ENCODE peak calls at places on chromosomes 2 and 18, in five cellular contexts. One of them, this sample, is unnamed.

GRCh38 chr2:6538607-6539006 is 327.1 kb downstream of the CMPK2 start:
- DNase-seq in MCF 10A: peak
- DNase-seq in kidney: no peak
- DNase-seq in fibroblast of villous mesenchyme: no peak
- DNase-seq in stimulated activated CD4-positive, alpha-beta T cell treated with anti-CD3 and anti-CD28 coated beads, Interleukin-15, amount 100 ng/mL, for 24 hours: no peak
- DNase-seq in this sample: no peak

GRCh38 chr2:119864318-119864717 is 104.6 kb downstream of the PTPN4 start:
- DNase-seq in MCF 10A: no peak
- DNase-seq in kidney: no peak
- DNase-seq in fibroblast of villous mesenchyme: no peak
- DNase-seq in stimulated activated CD4-positive, alpha-beta T cell treated with anti-CD3 and anti-CD28 coated beads, Interleukin-15, amount 100 ng/mL, for 24 hours: no peak
- DNase-seq in this sample: no peak

GRCh38 chr2:145123606-145124005 is 603.7 kb upstream of the ZEB2 start:
- DNase-seq in MCF 10A: no peak
- DNase-seq in kidney: peak
- DNase-seq in fibroblast of villous mesenchyme: peak
- DNase-seq in stimulated activated CD4-positive, alpha-beta T cell treated with anti-CD3 and anti-CD28 coated beads, Interleukin-15, amount 100 ng/mL, for 24 hours: no peak
- DNase-seq in this sample: no peak

GRCh38 chr2:25367296-25367695 is 25.6 kb upstream of the DNMT3A start:
- DNase-seq in MCF 10A: no peak
- DNase-seq in kidney: peak
- DNase-seq in fibroblast of villous mesenchyme: no peak
- DNase-seq in stimulated activated CD4-positive, alpha-beta T cell treated with anti-CD3 and anti-CD28 coated beads, Interleukin-15, amount 100 ng/mL, for 24 hours: no peak
- DNase-seq in this sample: no peak

GRCh38 chr18:55401638-55402191 is 186.3 kb downstream of the TCF4 start:
- DNase-seq in MCF 10A: no peak
- DNase-seq in kidney: no peak
- DNase-seq in fibroblast of villous mesenchyme: peak
- DNase-seq in stimulated activated CD4-positive, alpha-beta T cell treated with anti-CD3 and anti-CD28 coated beads, Interleukin-15, amount 100 ng/mL, for 24 hours: no peak
- DNase-seq in this sample: no peak

GRCh38 chr2:237205551-237205950 is 119.9 kb downstream of the COPS8 start:
- DNase-seq in MCF 10A: no peak
- DNase-seq in kidney: no peak
- DNase-seq in fibroblast of villous mesenchyme: no peak
- DNase-seq in stimulated activated CD4-positive, alpha-beta T cell treated with anti-CD3 and anti-CD28 coated beads, Interleukin-15, amount 100 ng/mL, for 24 hours: no peak
- DNase-seq in this sample: no peak

GRCh38 chr2:71380665-71381064 is 49.1 kb downstream of the ZNF638 start:
- DNase-seq in MCF 10A: no peak
- DNase-seq in kidney: no peak
- DNase-seq in fibroblast of villous mesenchyme: peak
- DNase-seq in stimulated activated CD4-positive, alpha-beta T cell treated with anti-CD3 and anti-CD28 coated beads, Interleukin-15, amount 100 ng/mL, for 24 hours: no peak
- DNase-seq in this sample: no peak

GRCh38 chr2:169659314-169659713 is 34.9 kb downstream of the CFAP210 start:
- DNase-seq in MCF 10A: no peak
- DNase-seq in kidney: no peak
- DNase-seq in fibroblast of villous mesenchyme: no peak
- DNase-seq in stimulated activated CD4-positive, alpha-beta T cell treated with anti-CD3 and anti-CD28 coated beads, Interleukin-15, amount 100 ng/mL, for 24 hours: no peak
- DNase-seq in this sample: no peak

GRCh38 chr2:27123302-27124150 is at the start of gene ABHD1:
- DNase-seq in MCF 10A: no peak
- DNase-seq in kidney: peak
- DNase-seq in fibroblast of villous mesenchyme: no peak
- DNase-seq in stimulated activated CD4-positive, alpha-beta T cell treated with anti-CD3 and anti-CD28 coated beads, Interleukin-15, amount 100 ng/mL, for 24 hours: peak
- DNase-seq in this sample: peak

GRCh38 chr2:241798081-241798630 is 10.8 kb upstream of the NEU4 start:
- DNase-seq in MCF 10A: no peak
- DNase-seq in kidney: peak
- DNase-seq in fibroblast of villous mesenchyme: no peak
- DNase-seq in stimulated activated CD4-positive, alpha-beta T cell treated with anti-CD3 and anti-CD28 coated beads, Interleukin-15, amount 100 ng/mL, for 24 hours: no peak
- DNase-seq in this sample: no peak

GRCh38 chr2:8680931-8681760 is 710 bp upstream of the ID2 start:
- DNase-seq in MCF 10A: peak
- DNase-seq in kidney: peak
- DNase-seq in fibroblast of villous mesenchyme: peak
- DNase-seq in stimulated activated CD4-positive, alpha-beta T cell treated with anti-CD3 and anti-CD28 coated beads, Interleukin-15, amount 100 ng/mL, for 24 hours: peak
- DNase-seq in this sample: peak

GRCh38 chr18:56038258-56039030 is 450.5 kb upstream of the TCF4 start:
- DNase-seq in MCF 10A: no peak
- DNase-seq in kidney: no peak
- DNase-seq in fibroblast of villous mesenchyme: no peak
- DNase-seq in stimulated activated CD4-positive, alpha-beta T cell treated with anti-CD3 and anti-CD28 coated beads, Interleukin-15, amount 100 ng/mL, for 24 hours: no peak
- DNase-seq in this sample: no peak

GRCh38 chr2:195382186-195382585 is 274.8 kb upstream of the SLC39A10 start:
- DNase-seq in MCF 10A: no peak
- DNase-seq in kidney: no peak
- DNase-seq in fibroblast of villous mesenchyme: no peak
- DNase-seq in stimulated activated CD4-positive, alpha-beta T cell treated with anti-CD3 and anti-CD28 coated beads, Interleukin-15, amount 100 ng/mL, for 24 hours: peak
- DNase-seq in this sample: no peak

GRCh38 chr2:81895620-81896245 is 1591.2 kb upstream of the LRRTM1 start:
- DNase-seq in MCF 10A: no peak
- DNase-seq in kidney: no peak
- DNase-seq in fibroblast of villous mesenchyme: no peak
- DNase-seq in stimulated activated CD4-positive, alpha-beta T cell treated with anti-CD3 and anti-CD28 coated beads, Interleukin-15, amount 100 ng/mL, for 24 hours: no peak
- DNase-seq in this sample: no peak

GRCh38 chr2:100178085-100178788 is 35.8 kb upstream of the AFF3 start:
- DNase-seq in MCF 10A: peak
- DNase-seq in kidney: no peak
- DNase-seq in fibroblast of villous mesenchyme: peak
- DNase-seq in stimulated activated CD4-positive, alpha-beta T cell treated with anti-CD3 and anti-CD28 coated beads, Interleukin-15, amount 100 ng/mL, for 24 hours: peak
- DNase-seq in this sample: peak

GRCh38 chr2:149313512-149313972 is 16.8 kb upstream of the LYPD6 start:
- DNase-seq in MCF 10A: peak
- DNase-seq in kidney: no peak
- DNase-seq in fibroblast of villous mesenchyme: peak
- DNase-seq in stimulated activated CD4-positive, alpha-beta T cell treated with anti-CD3 and anti-CD28 coated beads, Interleukin-15, amount 100 ng/mL, for 24 hours: peak
- DNase-seq in this sample: peak

GRCh38 chr2:104321800-104322164 is 532.1 kb upstream of the POU3F3 start:
- DNase-seq in MCF 10A: no peak
- DNase-seq in kidney: no peak
- DNase-seq in fibroblast of villous mesenchyme: no peak
- DNase-seq in stimulated activated CD4-positive, alpha-beta T cell treated with anti-CD3 and anti-CD28 coated beads, Interleukin-15, amount 100 ng/mL, for 24 hours: no peak
- DNase-seq in this sample: no peak

GRCh38 chr2:10333247-10333613 is 30.5 kb downstream of the HPCAL1 start:
- DNase-seq in MCF 10A: no peak
- DNase-seq in kidney: no peak
- DNase-seq in fibroblast of villous mesenchyme: no peak
- DNase-seq in stimulated activated CD4-positive, alpha-beta T cell treated with anti-CD3 and anti-CD28 coated beads, Interleukin-15, amount 100 ng/mL, for 24 hours: no peak
- DNase-seq in this sample: no peak